ENCODE peak calls at places on chromosomes 16 and 17, in seven cellular contexts. One of them, this sample, is unnamed.

GRCh38 chr16:84630009-84630408 is 12.1 kb upstream of the COTL1 start:
- DNase-seq in body of pancreas: no peak
- DNase-seq in PC-3: no peak
- DNase-seq in right lobe of liver: no peak
- DNase-seq in fibroblast of lung: no peak
- DNase-seq in choroid plexus epithelial cell: no peak
- DNase-seq in IMR-90: no peak
- DNase-seq in this sample: no peak

GRCh38 chr17:40707720-40708119 is 4.2 kb upstream of the KRT24 start:
- DNase-seq in body of pancreas: no peak
- DNase-seq in fibroblast of lung: peak; percentile 23
- DNase-seq in PC-3: peak; percentile 39
- DNase-seq in choroid plexus epithelial cell: peak; percentile 3
- DNase-seq in right lobe of liver: no peak
- DNase-seq in IMR-90: no peak
- DNase-seq in this sample: peak; percentile 74

GRCh38 chr16:2428051-2428786 is 1.0 kb upstream of the CCNF start:
- DNase-seq in choroid plexus epithelial cell: peak; percentile 30
- DNase-seq in PC-3: peak; percentile 22
- DNase-seq in fibroblast of lung: peak; percentile 9
- DNase-seq in IMR-90: no peak
- DNase-seq in right lobe of liver: no peak
- DNase-seq in body of pancreas: peak; percentile 58
- DNase-seq in this sample: no peak

GRCh38 chr17:1030684-1031557 is 34.0 kb downstream of the TIMM22 start:
- DNase-seq in fibroblast of lung: peak; percentile 22
- DNase-seq in right lobe of liver: peak; percentile 79
- DNase-seq in choroid plexus epithelial cell: peak; percentile 7
- DNase-seq in IMR-90: no peak
- DNase-seq in PC-3: no peak
- DNase-seq in body of pancreas: no peak
- DNase-seq in this sample: no peak

GRCh38 chr17:32385121-32385520 is 35.2 kb downstream of the ZNF207 start:
- DNase-seq in body of pancreas: no peak
- DNase-seq in choroid plexus epithelial cell: peak; percentile 16
- DNase-seq in IMR-90: no peak
- DNase-seq in fibroblast of lung: no peak
- DNase-seq in PC-3: no peak
- DNase-seq in right lobe of liver: no peak
- DNase-seq in this sample: no peak

GRCh38 chr16:4696905-4697866 is 3.8 kb downstream of the NUDT16L1 start:
- DNase-seq in body of pancreas: no peak
- DNase-seq in IMR-90: no peak
- DNase-seq in right lobe of liver: peak; percentile 50
- DNase-seq in fibroblast of lung: no peak
- DNase-seq in choroid plexus epithelial cell: no peak
- DNase-seq in PC-3: no peak
- DNase-seq in this sample: no peak

GRCh38 chr17:79944251-79944812 is 91.3 kb downstream of the TBC1D16 start:
- DNase-seq in body of pancreas: peak; percentile 2
- DNase-seq in right lobe of liver: peak; percentile 41
- DNase-seq in PC-3: no peak
- DNase-seq in IMR-90: no peak
- DNase-seq in choroid plexus epithelial cell: no peak
- DNase-seq in fibroblast of lung: no peak
- DNase-seq in this sample: no peak

GRCh38 chr16:85626191-85626951 is 13.2 kb downstream of the GSE1 start:
- DNase-seq in fibroblast of lung: no peak
- DNase-seq in body of pancreas: peak; percentile 68
- DNase-seq in right lobe of liver: no peak
- DNase-seq in PC-3: no peak
- DNase-seq in IMR-90: no peak
- DNase-seq in choroid plexus epithelial cell: no peak
- DNase-seq in this sample: no peak

GRCh38 chr17:78390241-78391050 is 12.0 kb downstream of the PGS1 start:
- DNase-seq in PC-3: peak; percentile 66
- DNase-seq in IMR-90: peak; percentile 100
- DNase-seq in body of pancreas: no peak
- DNase-seq in choroid plexus epithelial cell: peak; percentile 92
- DNase-seq in fibroblast of lung: peak; percentile 94
- DNase-seq in right lobe of liver: no peak
- DNase-seq in this sample: peak; percentile 36
- TF ChIP-seq CTCF in PC-3: no peak
- TF ChIP-seq CTCF in IMR-90: peak; percentile 24
- TF ChIP-seq CTCF in body of pancreas: no peak
- TF ChIP-seq CTCF in choroid plexus epithelial cell: peak; percentile 27
- TF ChIP-seq CTCF in fibroblast of lung: peak; percentile 7
- TF ChIP-seq CTCF in right lobe of liver: no peak
- TF ChIP-seq CTCF in this sample: no peak

DNA sequence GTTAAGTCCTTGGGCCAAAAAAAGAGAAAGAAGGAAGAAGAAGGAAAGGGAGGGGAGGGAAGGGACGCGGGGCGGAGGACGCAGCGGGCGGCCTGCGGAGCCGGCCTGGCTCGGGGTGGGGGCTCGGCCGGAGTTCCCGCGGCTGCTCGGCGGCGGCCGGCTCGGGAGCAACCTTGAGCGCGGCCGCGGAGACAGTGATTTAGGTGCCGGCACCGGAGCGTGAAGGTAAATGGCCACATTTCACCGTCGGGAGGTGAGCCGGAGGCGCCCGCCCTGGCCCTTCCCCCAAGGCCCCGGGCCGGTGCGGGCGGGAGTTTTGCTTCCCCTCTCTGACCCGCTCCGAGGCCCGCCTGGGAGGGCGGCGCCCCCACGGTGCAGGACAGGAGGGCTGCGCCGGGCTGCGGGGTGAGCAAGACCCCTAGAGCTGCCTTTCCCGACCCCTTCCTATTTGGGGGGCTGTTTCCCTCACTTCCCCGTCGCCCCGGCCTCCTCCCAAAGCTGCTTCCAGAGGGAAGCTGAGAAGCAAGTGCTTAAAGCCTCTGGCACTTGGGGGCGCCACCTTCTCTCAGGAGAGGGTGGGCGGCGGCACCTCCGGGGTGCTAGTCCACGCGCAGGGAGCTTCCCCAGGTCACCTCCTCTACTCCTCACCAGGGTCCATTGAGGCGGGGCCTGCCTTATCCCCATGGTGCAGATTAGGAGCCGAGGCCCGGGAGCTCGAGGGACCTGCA is 56.5 kb downstream of the MRM1 start:
- DNase-seq in right lobe of liver: no peak
- DNase-seq in choroid plexus epithelial cell: peak; percentile 15
- DNase-seq in body of pancreas: no peak
- DNase-seq in fibroblast of lung: no peak
- DNase-seq in PC-3: no peak
- DNase-seq in IMR-90: no peak
- DNase-seq in this sample: no peak
- TF ChIP-seq CTCF in right lobe of liver: no peak
- TF ChIP-seq CTCF in choroid plexus epithelial cell: peak; percentile 51
- TF ChIP-seq CTCF in body of pancreas: no peak
- TF ChIP-seq CTCF in fibroblast of lung: peak; percentile 17
- TF ChIP-seq CTCF in PC-3: no peak
- TF ChIP-seq CTCF in IMR-90: no peak
- TF ChIP-seq CTCF in this sample: no peak

GRCh38 chr17:64658931-64659330 is 3.2 kb downstream of the SMURF2 start:
- DNase-seq in fibroblast of lung: peak; percentile 77
- DNase-seq in right lobe of liver: no peak
- DNase-seq in body of pancreas: no peak
- DNase-seq in IMR-90: peak; percentile 90
- DNase-seq in choroid plexus epithelial cell: peak; percentile 77
- DNase-seq in PC-3: peak; percentile 75
- DNase-seq in this sample: peak; percentile 23

GRCh38 chr17:64661731-64661980 is 451 bp downstream of the SMURF2 start:
- DNase-seq in choroid plexus epithelial cell: no peak
- DNase-seq in PC-3: no peak
- DNase-seq in fibroblast of lung: no peak
- DNase-seq in body of pancreas: peak; percentile 66
- DNase-seq in IMR-90: no peak
- DNase-seq in right lobe of liver: peak; percentile 63
- DNase-seq in this sample: no peak

GRCh38 chr17:64662774-64663367 is 764 bp upstream of the SMURF2 start:
- DNase-seq in right lobe of liver: no peak
- DNase-seq in choroid plexus epithelial cell: no peak
- DNase-seq in PC-3: peak; percentile 82
- DNase-seq in body of pancreas: no peak
- DNase-seq in fibroblast of lung: no peak
- DNase-seq in IMR-90: no peak
- DNase-seq in this sample: no peak

GRCh38 chr17:64657610-64658125 is 4.4 kb downstream of the SMURF2 start:
- DNase-seq in fibroblast of lung: no peak
- DNase-seq in IMR-90: no peak
- DNase-seq in choroid plexus epithelial cell: no peak
- DNase-seq in PC-3: no peak
- DNase-seq in body of pancreas: no peak
- DNase-seq in right lobe of liver: no peak
- DNase-seq in this sample: no peak

DNA sequence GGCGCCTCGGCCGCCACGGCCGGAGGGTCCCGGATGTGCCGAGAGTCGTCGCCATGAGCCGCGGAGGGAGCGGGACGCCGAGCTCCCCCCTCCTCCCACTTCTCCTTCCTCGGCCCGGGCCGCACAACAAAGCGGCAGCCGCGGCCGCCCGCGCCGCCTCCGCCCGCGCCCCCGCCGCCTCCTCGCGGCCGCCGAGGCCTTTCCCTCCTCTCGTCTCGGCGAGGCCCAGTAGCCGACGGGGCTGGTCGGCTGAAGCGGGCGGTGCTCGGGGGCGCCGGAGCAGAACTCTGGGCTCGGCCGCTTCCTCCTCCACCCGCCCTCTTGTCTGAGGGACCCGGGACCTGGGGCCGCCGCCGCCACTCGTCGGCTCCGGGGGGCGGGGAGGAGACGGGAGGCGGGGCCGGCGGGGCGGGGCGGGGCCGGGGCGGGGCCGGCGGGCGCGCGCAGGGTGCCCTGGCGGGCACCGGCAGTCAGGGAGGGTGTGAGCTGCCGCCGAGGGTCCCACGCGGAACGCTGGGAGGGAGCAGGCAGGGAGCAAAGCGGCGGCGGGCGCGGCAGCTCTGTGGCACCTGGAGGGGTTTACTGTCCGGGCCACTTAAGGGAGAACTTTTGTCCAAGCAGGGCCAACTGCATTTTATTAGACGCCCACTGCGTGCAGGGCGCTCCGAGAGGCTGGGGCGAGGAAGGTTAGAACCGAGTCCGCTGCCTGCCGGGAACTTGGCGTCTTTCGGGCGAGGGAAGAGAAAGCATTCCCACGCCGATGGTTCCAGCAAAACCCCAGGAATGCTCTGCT is at the start of gene SMURF2:
- DNase-seq in IMR-90: peak; percentile 61
- DNase-seq in PC-3: peak; percentile 74
- DNase-seq in body of pancreas: peak; percentile 86
- DNase-seq in fibroblast of lung: peak; percentile 53
- DNase-seq in right lobe of liver: peak; percentile 85
- DNase-seq in choroid plexus epithelial cell: peak; percentile 55
- DNase-seq in this sample: peak; percentile 74
- TF ChIP-seq CTCF in IMR-90: no peak
- TF ChIP-seq CTCF in PC-3: no peak
- TF ChIP-seq CTCF in body of pancreas: peak; percentile 27
- TF ChIP-seq CTCF in fibroblast of lung: no peak
- TF ChIP-seq CTCF in right lobe of liver: no peak
- TF ChIP-seq CTCF in choroid plexus epithelial cell: no peak
- TF ChIP-seq CTCF in this sample: no peak

GRCh38 chr17:7463368-7463846 is 16.0 kb downstream of the ZBTB4 start:
- DNase-seq in PC-3: no peak
- DNase-seq in choroid plexus epithelial cell: no peak
- DNase-seq in body of pancreas: no peak
- DNase-seq in fibroblast of lung: no peak
- DNase-seq in right lobe of liver: no peak
- DNase-seq in IMR-90: no peak
- DNase-seq in this sample: no peak

GRCh38 chr17:7464081-7464480 is 15.3 kb downstream of the ZBTB4 start:
- DNase-seq in right lobe of liver: no peak
- DNase-seq in choroid plexus epithelial cell: no peak
- DNase-seq in IMR-90: no peak
- DNase-seq in body of pancreas: no peak
- DNase-seq in fibroblast of lung: no peak
- DNase-seq in PC-3: no peak
- DNase-seq in this sample: no peak

GRCh38 chr17:7459961-7460545 is 15.2 kb downstream of the CHRNB1 start:
- DNase-seq in PC-3: no peak
- DNase-seq in fibroblast of lung: no peak
- DNase-seq in IMR-90: no peak
- DNase-seq in body of pancreas: no peak
- DNase-seq in choroid plexus epithelial cell: no peak
- DNase-seq in right lobe of liver: no peak
- DNase-seq in this sample: no peak

GRCh38 chr17:7462474-7463367 is 16.7 kb downstream of the ZBTB4 start:
- DNase-seq in body of pancreas: no peak
- DNase-seq in fibroblast of lung: no peak
- DNase-seq in right lobe of liver: no peak
- DNase-seq in PC-3: no peak
- DNase-seq in choroid plexus epithelial cell: no peak
- DNase-seq in IMR-90: no peak
- DNase-seq in this sample: no peak

DNA sequence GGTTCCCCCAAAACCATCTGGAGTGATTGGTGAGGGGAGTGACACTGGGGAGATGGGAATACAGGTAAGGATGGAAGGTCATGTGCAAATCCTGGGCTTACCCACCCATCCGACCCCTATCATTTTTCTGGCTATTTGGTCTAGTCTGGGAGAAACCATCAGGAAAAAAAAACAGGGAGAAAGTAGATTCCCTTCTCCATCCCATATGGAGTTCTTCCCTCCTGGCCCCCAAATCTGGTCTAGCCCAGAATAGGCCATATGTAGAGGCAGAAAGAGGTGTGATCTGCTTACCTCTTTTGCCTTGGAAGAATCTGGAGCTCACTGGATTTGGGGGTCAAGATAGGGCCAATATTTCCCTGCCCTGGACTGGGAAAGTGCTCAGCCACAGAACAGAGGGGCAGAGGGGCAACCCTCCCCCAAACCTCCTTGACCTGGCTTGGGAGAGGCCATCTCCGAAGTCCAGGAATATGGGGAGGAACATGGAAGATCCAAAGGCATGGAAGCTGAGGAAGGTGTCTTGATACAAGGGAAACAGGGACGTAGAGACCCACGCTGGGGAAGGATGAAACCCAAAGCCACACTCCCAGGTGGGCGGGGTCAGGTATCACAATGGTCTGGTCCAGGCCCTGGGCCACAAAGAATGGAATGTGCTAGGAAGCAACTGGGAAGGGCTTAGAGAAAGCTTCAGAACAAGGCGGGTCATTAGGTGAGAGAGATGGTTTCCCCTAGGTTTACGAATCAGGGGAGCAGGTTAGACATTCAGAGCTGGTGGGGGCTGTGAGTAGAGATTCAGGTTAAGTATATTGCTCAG is 16.2 kb downstream of the CHRNB1 start:
- DNase-seq in body of pancreas: no peak
- DNase-seq in right lobe of liver: no peak
- DNase-seq in PC-3: no peak
- DNase-seq in IMR-90: no peak
- DNase-seq in choroid plexus epithelial cell: no peak
- DNase-seq in fibroblast of lung: no peak
- DNase-seq in this sample: no peak
- TF ChIP-seq CTCF in body of pancreas: no peak
- TF ChIP-seq CTCF in right lobe of liver: no peak
- TF ChIP-seq CTCF in PC-3: no peak
- TF ChIP-seq CTCF in IMR-90: no peak
- TF ChIP-seq CTCF in choroid plexus epithelial cell: no peak
- TF ChIP-seq CTCF in fibroblast of lung: no peak
- TF ChIP-seq CTCF in this sample: no peak

GRCh38 chr16:81633147-81633619 is 145.9 kb upstream of the PLCG2 start:
- DNase-seq in PC-3: no peak
- DNase-seq in body of pancreas: no peak
- DNase-seq in fibroblast of lung: no peak
- DNase-seq in IMR-90: no peak
- DNase-seq in right lobe of liver: no peak
- DNase-seq in choroid plexus epithelial cell: no peak
- DNase-seq in this sample: peak; percentile 11
- TF ChIP-seq CTCF in PC-3: peak; percentile 51
- TF ChIP-seq CTCF in body of pancreas: no peak
- TF ChIP-seq CTCF in fibroblast of lung: peak; percentile 4
- TF ChIP-seq CTCF in IMR-90: no peak
- TF ChIP-seq CTCF in right lobe of liver: no peak
- TF ChIP-seq CTCF in choroid plexus epithelial cell: peak; percentile 35
- TF ChIP-seq CTCF in this sample: peak; percentile 15